ENCODE peak calls at places on chromosomes 12 and 14, in four cellular contexts. One of them, this sample, is unnamed.

GRCh38 chr12:102300824-102301461 is 103.3 kb upstream of the PMCH start:
- DNase-seq in heart right ventricle: no peak
- DNase-seq in AG04450: no peak
- DNase-seq in lower leg skin: no peak
- DNase-seq in this sample: peak; percentile 38

GRCh38 chr12:79690156-79690605 is 583 bp downstream of the PAWR start:
- DNase-seq in AG04450: no peak
- DNase-seq in lower leg skin: no peak
- DNase-seq in heart right ventricle: no peak
- DNase-seq in this sample: peak; percentile 55

GRCh38 chr12:44000309-44000952 is 164.6 kb downstream of the TMEM117 start:
- DNase-seq in AG04450: peak; percentile 6
- DNase-seq in lower leg skin: no peak
- DNase-seq in heart right ventricle: no peak
- DNase-seq in this sample: peak; percentile 36

GRCh38 chr12:97006585-97006984 is 99.5 kb downstream of the NEDD1 start:
- DNase-seq in lower leg skin: no peak
- DNase-seq in heart right ventricle: no peak
- DNase-seq in AG04450: no peak
- DNase-seq in this sample: no peak

GRCh38 chr14:90500665-90501370 is 104.0 kb downstream of the CALM1 start:
- DNase-seq in heart right ventricle: no peak
- DNase-seq in lower leg skin: no peak
- DNase-seq in AG04450: no peak
- DNase-seq in this sample: peak; percentile 46

GRCh38 chr14:63045234-63045611 is at the start of gene KCNH5:
- DNase-seq in lower leg skin: no peak
- DNase-seq in AG04450: no peak
- DNase-seq in heart right ventricle: peak; percentile 25
- DNase-seq in this sample: peak; percentile 48

GRCh38 chr12:112868459-112869041 is 38.2 kb upstream of the OAS1 start:
- DNase-seq in AG04450: no peak
- DNase-seq in lower leg skin: no peak
- DNase-seq in heart right ventricle: no peak
- DNase-seq in this sample: peak; percentile 27

GRCh38 chr12:43316506-43316905 is 235.5 kb downstream of the ADAMTS20 start:
- DNase-seq in AG04450: no peak
- DNase-seq in lower leg skin: no peak
- DNase-seq in heart right ventricle: no peak
- DNase-seq in this sample: no peak

GRCh38 chr12:43692064-43692463 is 66.5 kb downstream of the PUS7L start:
- DNase-seq in lower leg skin: no peak
- DNase-seq in AG04450: no peak
- DNase-seq in heart right ventricle: no peak
- DNase-seq in this sample: no peak

GRCh38 chr12:169528-170360 is 44.2 kb downstream of the SLC6A12 start:
- DNase-seq in AG04450: no peak
- DNase-seq in lower leg skin: no peak
- DNase-seq in heart right ventricle: no peak
- DNase-seq in this sample: no peak

GRCh38 chr12:60070541-60070940 is 474.7 kb downstream of the SLC16A7 start:
- DNase-seq in AG04450: no peak
- DNase-seq in lower leg skin: no peak
- DNase-seq in heart right ventricle: no peak
- DNase-seq in this sample: no peak

DNA sequence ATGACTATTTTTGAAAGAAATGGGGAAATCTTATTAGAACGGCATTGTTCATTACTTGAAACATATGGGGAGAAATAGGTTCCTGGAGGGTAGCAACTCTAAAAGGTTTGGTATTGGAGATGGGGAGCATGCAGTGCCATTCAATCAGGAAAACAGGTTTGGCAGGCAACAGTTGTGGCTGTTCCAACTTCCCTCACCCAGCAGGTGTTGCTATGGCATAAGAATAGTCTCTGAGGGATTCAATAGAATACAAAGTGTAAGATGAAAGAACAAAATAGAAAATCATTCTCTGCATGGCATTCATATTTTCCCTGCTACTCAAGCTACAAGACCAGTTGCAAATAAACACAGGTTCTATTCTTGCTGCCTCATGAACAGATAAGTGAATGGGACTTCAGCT is 393.3 kb upstream of the RPL10L start:
- DNase-seq in lower leg skin: no peak
- DNase-seq in heart right ventricle: no peak
- DNase-seq in AG04450: no peak
- DNase-seq in this sample: peak; percentile 8
- TF ChIP-seq CTCF in lower leg skin: no peak
- TF ChIP-seq CTCF in heart right ventricle: no peak
- TF ChIP-seq CTCF in AG04450: no peak
- TF ChIP-seq CTCF in this sample: no peak

DNA sequence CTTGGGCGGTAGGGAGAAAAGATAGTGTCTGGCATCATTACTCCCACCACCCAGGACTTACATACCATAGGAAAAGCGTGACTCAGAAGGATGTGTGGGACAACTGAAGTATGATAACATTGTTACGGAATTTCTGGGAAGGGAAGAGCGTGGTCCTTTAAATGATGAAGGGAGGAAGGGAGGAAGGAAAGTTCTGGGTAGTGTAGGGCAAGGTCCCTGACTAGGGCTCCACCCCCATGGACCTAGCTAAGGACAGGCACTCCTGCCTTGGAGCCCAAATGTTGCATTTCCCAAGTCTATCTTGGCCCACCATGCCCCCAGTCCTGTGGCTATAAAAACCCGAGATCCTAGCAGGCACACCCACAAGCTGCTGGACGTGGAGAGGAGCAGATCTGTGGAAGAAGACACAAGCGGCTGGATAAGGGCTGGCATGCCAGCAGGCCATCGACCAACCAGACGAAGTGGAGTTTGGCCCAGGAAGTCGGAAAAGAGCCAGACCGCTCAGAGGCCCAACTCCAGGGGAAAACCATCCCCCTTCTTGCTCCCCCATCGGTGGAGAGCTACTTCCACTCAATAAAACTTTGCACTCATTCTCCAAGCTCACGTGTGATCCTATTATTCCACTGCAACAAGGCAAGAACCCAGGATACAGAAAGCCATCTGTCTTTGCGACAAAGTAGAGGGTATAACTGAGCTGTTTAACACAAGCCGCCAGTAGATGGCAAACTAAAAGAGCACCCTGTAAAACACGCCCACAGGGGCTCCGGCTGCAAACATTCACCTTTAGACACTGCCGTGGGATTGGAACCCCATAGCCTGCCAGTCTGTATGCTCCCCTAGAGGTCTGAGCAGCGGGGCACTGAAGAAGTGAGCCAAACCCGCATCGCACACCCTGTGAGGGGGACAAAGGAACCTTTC is 23.0 kb upstream of the RAB21 start:
- DNase-seq in lower leg skin: no peak
- DNase-seq in AG04450: no peak
- DNase-seq in heart right ventricle: no peak
- DNase-seq in this sample: peak; percentile 46
- TF ChIP-seq CTCF in lower leg skin: no peak
- TF ChIP-seq CTCF in AG04450: no peak
- TF ChIP-seq CTCF in heart right ventricle: no peak
- TF ChIP-seq CTCF in this sample: no peak

DNA sequence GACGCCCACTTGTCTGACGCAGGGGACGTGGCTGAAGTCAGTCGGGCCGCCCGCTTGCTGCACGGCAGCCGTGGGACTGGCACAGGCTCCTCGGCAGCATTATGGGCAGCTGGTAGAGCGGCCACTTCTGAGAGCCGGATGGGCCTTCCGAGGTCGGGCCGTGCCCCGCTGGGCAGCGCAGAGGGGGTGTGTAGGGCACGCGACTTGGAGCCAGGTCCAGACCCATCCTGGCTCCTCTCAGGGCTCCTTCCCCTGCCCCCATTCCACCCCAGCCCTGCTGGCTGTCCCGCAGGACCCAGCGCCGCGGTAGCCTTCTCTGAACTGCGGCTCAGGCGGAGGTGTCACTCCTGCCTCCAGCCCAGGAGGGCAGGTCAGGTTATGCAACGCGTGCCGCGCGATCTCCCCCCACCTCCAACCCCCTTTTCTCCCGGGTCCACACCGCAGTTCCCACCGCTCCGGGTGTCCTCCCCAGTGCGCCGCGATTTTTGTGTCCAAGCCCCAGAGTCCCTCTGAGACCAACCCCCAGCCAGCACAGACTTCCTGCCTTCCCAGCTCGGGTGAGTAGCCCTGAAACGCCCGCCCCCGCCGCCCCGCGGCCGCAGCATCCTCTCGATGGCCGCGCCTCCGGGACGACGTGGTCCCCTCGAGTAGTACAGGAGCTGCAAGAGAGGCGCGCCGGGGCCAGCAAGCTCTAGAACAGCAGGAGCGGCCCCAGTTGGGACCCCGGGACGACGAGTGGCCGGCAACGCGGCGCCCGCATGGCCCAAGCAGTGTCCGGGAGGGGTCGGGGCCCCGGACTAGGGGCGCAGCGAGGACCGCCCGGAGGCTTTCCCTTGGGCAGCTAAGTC is 41.1 kb upstream of the CAPRIN2 start:
- DNase-seq in heart right ventricle: peak; percentile 51
- DNase-seq in AG04450: no peak
- DNase-seq in lower leg skin: no peak
- DNase-seq in this sample: peak; percentile 85
- TF ChIP-seq CTCF in heart right ventricle: no peak
- TF ChIP-seq CTCF in AG04450: peak; percentile 10
- TF ChIP-seq CTCF in lower leg skin: no peak
- TF ChIP-seq CTCF in this sample: no peak

GRCh38 chr12:120903818-120904773 is at the start of gene SPPL3:
- DNase-seq in AG04450: peak; percentile 36
- DNase-seq in heart right ventricle: peak; percentile 95
- DNase-seq in lower leg skin: peak; percentile 85
- DNase-seq in this sample: peak; percentile 97
- TF ChIP-seq CTCF in AG04450: no peak
- TF ChIP-seq CTCF in heart right ventricle: no peak
- TF ChIP-seq CTCF in lower leg skin: no peak
- TF ChIP-seq CTCF in this sample: no peak

DNA sequence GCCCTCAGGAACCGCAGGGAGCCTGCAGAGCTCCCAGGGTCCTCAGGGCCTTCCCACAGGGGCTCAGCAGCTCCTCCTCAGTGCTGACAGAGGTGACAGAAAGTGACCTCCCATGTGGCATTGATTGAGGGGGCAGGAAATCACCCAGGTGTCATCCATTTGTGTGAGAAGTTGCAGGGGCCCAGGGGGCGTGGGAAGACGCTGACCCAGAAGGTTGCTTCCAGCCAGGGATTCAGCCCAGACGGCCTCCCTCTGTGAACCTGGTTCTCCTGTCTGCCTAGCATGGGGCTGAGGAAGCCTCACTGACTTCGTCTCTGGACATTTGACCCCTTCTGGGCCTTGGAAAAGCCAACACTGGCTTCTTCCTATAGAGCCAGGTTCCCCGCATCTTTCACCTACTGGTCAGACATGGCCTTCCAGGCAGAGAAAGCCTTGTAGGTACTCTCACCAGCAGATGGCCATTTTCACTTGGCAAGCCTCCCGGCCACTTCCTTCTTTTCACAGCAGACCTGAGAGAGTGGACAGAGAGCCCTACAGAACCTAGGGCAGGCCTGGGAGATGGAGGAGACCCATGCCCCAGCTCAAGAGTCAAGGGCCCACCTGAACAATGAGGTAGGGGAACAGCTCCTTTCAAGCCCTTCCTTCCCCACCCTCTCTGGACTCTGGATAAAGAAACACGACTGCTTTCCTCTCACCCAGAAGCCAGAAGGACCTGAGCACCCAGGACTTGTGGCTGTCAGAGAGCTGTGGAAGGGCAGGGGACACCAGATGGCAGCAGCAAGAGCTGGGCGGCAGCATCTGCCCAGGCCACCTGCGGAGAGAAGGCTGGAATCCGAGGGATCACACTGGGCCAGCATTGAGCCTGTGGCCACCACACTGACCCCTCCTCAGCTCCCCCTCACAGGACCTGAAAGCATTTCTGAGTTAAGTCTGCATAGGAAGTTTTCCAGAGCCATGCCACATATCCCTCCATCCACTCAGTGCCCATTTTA is 377.8 kb downstream of the DPF3 start:
- DNase-seq in lower leg skin: no peak
- DNase-seq in AG04450: no peak
- DNase-seq in heart right ventricle: no peak
- DNase-seq in this sample: peak; percentile 35
- TF ChIP-seq CTCF in lower leg skin: no peak
- TF ChIP-seq CTCF in AG04450: peak; percentile 33
- TF ChIP-seq CTCF in heart right ventricle: no peak
- TF ChIP-seq CTCF in this sample: no peak

DNA sequence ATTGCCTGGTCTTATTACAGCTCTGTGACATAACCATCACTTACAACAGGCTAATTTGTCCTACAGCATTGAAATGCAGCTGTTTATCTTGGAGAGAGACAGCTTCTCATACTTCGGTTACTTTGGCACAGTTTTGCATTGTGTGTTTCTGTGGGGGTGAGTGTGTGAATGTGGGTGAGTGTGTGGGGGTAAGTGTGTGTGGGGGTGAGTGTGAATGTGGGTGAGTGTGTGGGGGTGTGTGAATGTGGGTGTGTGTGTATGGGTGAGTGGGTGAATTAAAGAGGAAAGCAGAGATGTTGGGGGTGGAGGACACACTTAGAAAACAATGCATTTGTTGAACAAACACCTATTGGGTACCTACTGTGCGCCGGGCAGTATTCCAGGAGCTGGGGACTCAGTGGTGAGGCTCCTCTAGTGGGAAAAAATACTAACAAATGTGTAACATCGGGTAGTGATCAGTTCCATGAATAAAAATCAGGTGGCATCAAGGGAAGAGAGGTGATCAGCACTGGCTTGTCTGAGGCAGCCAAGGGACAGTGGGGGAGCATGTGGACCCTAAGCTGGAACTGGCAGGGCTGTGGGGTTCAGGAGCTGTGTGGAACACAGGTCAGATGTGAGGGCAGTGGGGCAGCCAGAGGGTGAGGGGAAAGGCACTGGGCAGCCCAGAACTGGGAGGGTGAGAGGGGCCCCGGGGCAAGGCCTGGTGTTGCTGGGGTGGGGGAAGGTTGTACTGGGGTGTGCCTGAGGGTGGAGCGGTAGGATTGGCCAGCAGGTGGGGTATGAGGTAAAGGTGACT is 44.1 kb upstream of the AMN start:
- DNase-seq in lower leg skin: no peak
- DNase-seq in heart right ventricle: no peak
- DNase-seq in AG04450: no peak
- DNase-seq in this sample: peak; percentile 16
- TF ChIP-seq CTCF in lower leg skin: no peak
- TF ChIP-seq CTCF in heart right ventricle: no peak
- TF ChIP-seq CTCF in AG04450: no peak
- TF ChIP-seq CTCF in this sample: no peak

DNA sequence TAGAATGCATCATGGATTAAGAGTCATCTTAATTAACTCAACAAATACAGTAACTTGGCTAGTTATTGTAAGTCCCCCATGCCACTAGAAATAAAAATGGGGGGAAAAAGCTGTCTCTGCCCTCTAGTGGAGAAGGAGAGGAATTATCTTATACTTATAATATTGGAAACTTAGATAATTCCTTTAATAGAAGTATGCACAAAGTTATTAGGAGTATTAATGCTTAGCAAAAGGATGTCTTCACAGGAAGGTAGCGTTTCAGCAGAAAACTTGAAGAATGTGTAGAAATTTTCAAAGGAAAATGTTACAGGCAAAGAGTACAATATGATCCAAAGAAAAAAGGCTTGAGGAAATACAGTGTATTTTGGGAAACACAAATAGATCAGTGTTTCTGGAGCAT is 19.8 kb downstream of the OR5AU1 start:
- DNase-seq in lower leg skin: no peak
- DNase-seq in AG04450: no peak
- DNase-seq in heart right ventricle: no peak
- DNase-seq in this sample: no peak
- TF ChIP-seq CTCF in lower leg skin: no peak
- TF ChIP-seq CTCF in AG04450: peak; percentile 74
- TF ChIP-seq CTCF in heart right ventricle: peak; percentile 53
- TF ChIP-seq CTCF in this sample: peak; percentile 47